ENCODE peak calls at places on chromosomes 5 and 9, in four cellular contexts. One of them, this sample, is unnamed.
A peak's percentile ranks its signal among the peaks of the same experiment; 100 is the strongest.

GRCh38 chr5:61817472-61818326 is 485.6 kb downstream of the ZSWIM6 start:
- DNase-seq in breast epithelium: no peak
- DNase-seq in uterus: no peak
- DNase-seq in RWPE2: no peak
- DNase-seq in this sample: peak; percentile 66

GRCh38 chr5:127112347-127112864 is 39.1 kb upstream of the C5orf63 start:
- DNase-seq in breast epithelium: no peak
- DNase-seq in uterus: no peak
- DNase-seq in RWPE2: no peak
- DNase-seq in this sample: no peak

GRCh38 chr9:93254806-93255519 is 71.0 kb downstream of the WNK2 start:
- DNase-seq in breast epithelium: peak; percentile 33
- DNase-seq in uterus: no peak
- DNase-seq in RWPE2: peak; percentile 40
- DNase-seq in this sample: no peak

GRCh38 chr9:4939118-4939561 is 45.9 kb upstream of the JAK2 start:
- DNase-seq in breast epithelium: no peak
- DNase-seq in uterus: no peak
- DNase-seq in RWPE2: no peak
- DNase-seq in this sample: peak; percentile 14

GRCh38 chr9:14306672-14307646 is 7.0 kb downstream of the NFIB start:
- DNase-seq in breast epithelium: no peak
- DNase-seq in uterus: no peak
- DNase-seq in RWPE2: no peak
- DNase-seq in this sample: no peak

GRCh38 chr5:6902597-6902996 is 189.4 kb downstream of the TENT4A start:
- DNase-seq in breast epithelium: no peak
- DNase-seq in uterus: no peak
- DNase-seq in RWPE2: no peak
- DNase-seq in this sample: no peak

GRCh38 chr9:71726723-71727122 is 41.6 kb downstream of the CEMIP2 start:
- DNase-seq in breast epithelium: no peak
- DNase-seq in uterus: no peak
- DNase-seq in RWPE2: no peak
- DNase-seq in this sample: no peak

GRCh38 chr5:95959051-95959963 is 2.3 kb downstream of the ELL2 start:
- DNase-seq in breast epithelium: no peak
- DNase-seq in uterus: no peak
- DNase-seq in RWPE2: no peak
- DNase-seq in this sample: peak; percentile 24

GRCh38 chr5:59517926-59518585 is 375.5 kb downstream of the PDE4D start:
- DNase-seq in breast epithelium: no peak
- DNase-seq in uterus: no peak
- DNase-seq in RWPE2: no peak
- DNase-seq in this sample: no peak

GRCh38 chr5:80406980-80407734 is 707 bp upstream of the ZFYVE16 start:
- DNase-seq in breast epithelium: no peak
- DNase-seq in uterus: peak; percentile 46
- DNase-seq in RWPE2: no peak
- DNase-seq in this sample: peak; percentile 56

GRCh38 chr9:77981907-77982306 is 49.7 kb downstream of the GNAQ start:
- DNase-seq in breast epithelium: no peak
- DNase-seq in uterus: no peak
- DNase-seq in RWPE2: no peak
- DNase-seq in this sample: no peak

GRCh38 chr5:141714542-141715303 is 32.7 kb upstream of the ARAP3 start:
- DNase-seq in breast epithelium: no peak
- DNase-seq in uterus: no peak
- DNase-seq in RWPE2: no peak
- DNase-seq in this sample: no peak

GRCh38 chr9:121564861-121565260 is 65.2 kb upstream of the GGTA1 start:
- DNase-seq in breast epithelium: no peak
- DNase-seq in uterus: no peak
- DNase-seq in RWPE2: no peak
- DNase-seq in this sample: no peak

GRCh38 chr5:93208156-93208895 is 372.7 kb downstream of the NR2F1-AS1 start:
- DNase-seq in breast epithelium: no peak
- DNase-seq in uterus: no peak
- DNase-seq in RWPE2: no peak
- DNase-seq in this sample: no peak

GRCh38 chr9:703392-703791 is 138.1 kb upstream of the DMRT1 start:
- DNase-seq in breast epithelium: no peak
- DNase-seq in uterus: no peak
- DNase-seq in RWPE2: no peak
- DNase-seq in this sample: no peak

DNA sequence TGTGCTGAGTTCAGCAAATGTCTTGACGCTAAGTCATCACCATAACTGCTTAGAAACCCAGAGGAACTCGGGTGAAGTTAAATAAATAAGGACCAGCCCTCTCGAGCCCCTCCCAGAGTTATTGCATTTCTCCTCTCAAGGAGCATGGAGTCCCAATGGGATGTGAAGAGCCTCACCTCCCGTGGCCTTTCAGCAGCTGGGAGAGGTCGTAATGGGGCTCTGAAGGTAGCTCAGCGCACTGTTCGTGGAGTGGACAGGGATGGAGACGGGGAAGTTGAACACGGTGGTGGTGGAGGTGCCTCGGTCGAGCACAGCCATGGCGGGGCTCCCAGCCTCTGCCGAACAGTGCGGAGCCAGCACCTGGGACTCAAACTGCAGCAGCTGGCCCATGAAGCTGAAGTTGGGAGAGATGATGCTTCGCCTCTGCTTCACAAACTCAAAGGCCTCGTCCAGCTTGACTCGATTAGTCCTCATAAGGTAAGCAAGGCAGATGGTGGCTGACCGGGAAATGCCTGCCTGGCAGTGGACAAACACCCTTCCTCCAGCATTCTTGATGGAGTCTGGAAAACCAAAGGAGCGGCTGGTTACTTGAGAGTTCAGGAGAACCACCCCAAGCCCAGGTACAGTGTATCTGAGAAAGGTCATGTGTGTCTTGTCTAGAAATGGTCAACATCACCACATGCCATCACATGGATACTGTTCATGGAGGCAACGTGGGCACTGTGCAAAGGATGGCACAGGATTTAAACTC is 2.2 kb downstream of the DUSP1 start:
- DNase-seq in breast epithelium: no peak
- DNase-seq in uterus: peak; percentile 44
- DNase-seq in RWPE2: no peak
- DNase-seq in this sample: no peak
- H3K4me3 ChIP-seq in breast epithelium: peak overlapping the region; percentile 94
- H3K4me3 ChIP-seq in uterus: peak overlapping the region; percentile 85
- H3K4me3 ChIP-seq in RWPE2: peak overlapping the region; percentile 90
- H3K4me3 ChIP-seq in this sample: peak overlapping the region; percentile 86

GRCh38 chr9:127970401-127971313 is 10.1 kb downstream of the EEIG1 start:
- DNase-seq in breast epithelium: no peak
- DNase-seq in uterus: no peak
- DNase-seq in RWPE2: no peak
- DNase-seq in this sample: no peak
- H3K4me1 ChIP-seq in breast epithelium: peaks cover 70% of the 10 kb centered on the region
- H3K4me1 ChIP-seq in uterus: peaks cover 44% of the 10 kb centered on the region
- H3K4me1 ChIP-seq in RWPE2: peaks cover 41% of the 10 kb centered on the region
- H3K4me1 ChIP-seq in this sample: peaks cover 98% of the 10 kb centered on the region

GRCh38 chr5:17243287-17244063 is 26.0 kb downstream of the BASP1 start:
- DNase-seq in breast epithelium: no peak
- DNase-seq in uterus: no peak
- DNase-seq in RWPE2: no peak
- DNase-seq in this sample: no peak

GRCh38 chr5:17240487-17240886 is 23.1 kb downstream of the BASP1 start:
- DNase-seq in breast epithelium: no peak
- DNase-seq in uterus: no peak
- DNase-seq in RWPE2: no peak
- DNase-seq in this sample: no peak

GRCh38 chr5:17238521-17239041 is 21.1 kb downstream of the BASP1 start:
- DNase-seq in breast epithelium: no peak
- DNase-seq in uterus: no peak
- DNase-seq in RWPE2: no peak
- DNase-seq in this sample: no peak

GRCh38 chr5:17241635-17242034 is 24.2 kb downstream of the BASP1 start:
- DNase-seq in breast epithelium: no peak
- DNase-seq in uterus: no peak
- DNase-seq in RWPE2: no peak
- DNase-seq in this sample: no peak

DNA sequence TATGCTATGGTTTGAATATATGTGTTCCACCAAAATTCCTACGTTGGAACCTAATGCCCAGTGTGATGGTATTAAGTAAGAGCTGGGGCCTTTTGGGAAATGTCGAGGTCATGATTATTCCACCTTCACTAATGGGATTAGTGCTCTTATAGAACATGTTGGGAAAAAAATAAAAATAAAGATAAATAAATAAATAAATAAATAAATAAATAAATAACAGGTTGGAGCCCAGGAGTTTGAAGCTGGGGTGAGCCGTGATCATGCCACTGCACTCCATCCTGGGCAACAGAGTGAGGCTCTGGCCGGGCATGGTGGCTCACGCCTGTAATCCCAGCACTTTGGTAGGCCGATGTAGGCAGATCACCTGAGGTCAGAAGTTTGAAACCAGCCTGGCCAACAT is 22.5 kb downstream of the BASP1 start:
- DNase-seq in breast epithelium: no peak
- DNase-seq in uterus: no peak
- DNase-seq in RWPE2: no peak
- DNase-seq in this sample: no peak
- H3K4me3 ChIP-seq in breast epithelium: no peak overlapping the region
- H3K4me3 ChIP-seq in uterus: no peak overlapping the region
- H3K4me3 ChIP-seq in RWPE2: no peak overlapping the region
- H3K4me3 ChIP-seq in this sample: no peak overlapping the region

DNA sequence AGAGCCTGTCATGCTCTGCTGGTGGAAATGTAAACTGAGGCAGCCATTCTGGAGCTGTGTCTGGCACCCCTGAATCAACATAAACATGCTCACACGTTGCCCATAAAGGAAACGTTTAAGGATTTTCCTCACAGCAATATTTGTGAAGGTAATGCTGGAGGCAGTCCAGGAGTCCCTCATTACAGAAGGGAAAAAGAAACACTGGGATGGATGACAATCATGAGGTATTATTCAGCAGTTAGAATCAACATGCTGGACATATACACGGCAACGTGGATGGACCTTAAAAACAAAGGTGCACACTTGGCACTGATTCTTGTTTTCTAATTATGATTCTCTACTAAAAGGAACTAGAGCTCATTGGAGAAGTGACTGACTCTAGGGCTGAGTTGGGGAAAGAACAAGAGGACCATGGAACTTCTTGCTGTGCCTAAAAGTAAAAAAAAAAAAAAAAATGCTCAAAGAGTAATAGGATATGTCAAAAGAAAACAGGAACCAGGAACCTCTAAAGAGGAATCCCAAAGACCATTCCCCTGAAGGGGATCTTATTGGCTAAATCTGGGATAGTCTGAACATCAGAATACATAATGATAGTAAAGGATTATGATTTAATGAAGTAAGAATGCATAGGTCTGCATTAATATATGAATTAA is 18.6 kb downstream of the B4GALT1 start:
- DNase-seq in breast epithelium: no peak
- DNase-seq in uterus: no peak
- DNase-seq in RWPE2: no peak
- DNase-seq in this sample: no peak
- H3K4me1 ChIP-seq in breast epithelium: peaks cover 11% of the 10 kb centered on the region
- H3K4me1 ChIP-seq in uterus: peaks cover 15% of the 10 kb centered on the region
- H3K4me1 ChIP-seq in RWPE2: peaks cover 27% of the 10 kb centered on the region
- H3K4me1 ChIP-seq in this sample: peaks cover 41% of the 10 kb centered on the region